ENCODE peak calls at places on chromosomes 12 and 14, in five cellular contexts. J is GM20000, A is RWPE1, Y is foreskin fibroblast, M is mesothelial cell of epicardium. P is an unnamed sample.

GRCh38 chr12:105670664-105671063 is 340.2 kb downstream of the C12orf75 start:
- DNase-seq in J (no peak), A (no peak), M (no peak), Y (no peak), P (no peak)

GRCh38 chr14:80269338-80269935 is 58.1 kb upstream of the DIO2 start:
- DNase-seq in Y (peak), M (no peak), A (no peak), J (no peak), P (no peak)

GRCh38 chr12:57990241-57990883 is 49.0 kb downstream of the ATP23 start:
- DNase-seq in J (no peak), Y (no peak), A (no peak), M (no peak), P (no peak)

GRCh38 chr14:106875503-106875902 is 1349.1 kb downstream of the TMEM121 start:
- DNase-seq in J (peak), M (no peak), Y (no peak), A (no peak), P (no peak)

GRCh38 chr12:12442548-12443071 is 85.7 kb downstream of the BORCS5 start:
- DNase-seq in J (no peak), A (peak), Y (no peak), M (no peak), P (no peak)

GRCh38 chr12:1799068-1799881 is 21.1 kb upstream of the LRTM2 start:
- DNase-seq in Y (no peak), J (no peak), A (no peak), M (no peak), P (no peak)

GRCh38 chr12:113030875-113031525 is 25.5 kb upstream of the DTX1 start:
- DNase-seq in J (peak), A (peak), Y (peak), M (no peak), P (peak)

GRCh38 chr12:42281844-42282243 is 43.8 kb upstream of the YAF2 start:
- DNase-seq in A (no peak), J (no peak), M (no peak), Y (no peak), P (no peak)

GRCh38 chr12:105385141-105385540 is 54.6 kb downstream of the C12orf75 start:
- DNase-seq in Y (no peak), M (no peak), A (no peak), J (no peak), P (no peak)

GRCh38 chr12:30970559-30971202 is 44.1 kb downstream of the TSPAN11 start:
- DNase-seq in A (no peak), Y (no peak), J (no peak), M (no peak), P (no peak)

GRCh38 chr12:546920-547845 is 87.4 kb downstream of the B4GALNT3 start:
- DNase-seq in A (peak), Y (peak), M (peak), J (peak), P (peak)

GRCh38 chr12:101939306-101939705 is 61.9 kb downstream of the DRAM1 start:
- DNase-seq in A (no peak), Y (no peak), M (no peak), J (no peak), P (no peak)

GRCh38 chr14:100688598-100689499 is 37.8 kb upstream of the DLK1 start:
- DNase-seq in Y (peak), A (peak), M (no peak), J (no peak), P (no peak)

GRCh38 chr14:71355324-71356201 is 448.3 kb downstream of the PCNX1 start:
- DNase-seq in J (peak), Y (no peak), A (peak), M (no peak), P (no peak)

GRCh38 chr14:95025218-95025617 is 132.1 kb downstream of the DICER1 start:
- DNase-seq in A (no peak), J (no peak), M (peak), Y (no peak), P (no peak)

GRCh38 chr14:97107070-97107469 is 309.9 kb downstream of the VRK1 start:
- DNase-seq in J (no peak), Y (peak), A (peak), M (no peak), P (no peak)

GRCh38 chr14:56115471-56115870 is 2.7 kb upstream of the PELI2 start:
- DNase-seq in J (no peak), Y (no peak), A (no peak), M (no peak), P (no peak)

GRCh38 chr14:60346706-60347105 is 97.7 kb downstream of the PPM1A start:
- DNase-seq in A (no peak), J (no peak), Y (no peak), M (no peak), P (no peak)

GRCh38 chr14:77181603-77182437 is at the start of gene TMEM63C:
- DNase-seq in A (peak), J (peak), Y (no peak), M (peak), P (peak)

GRCh38 chr14:64388533-64389243 is 535 bp downstream of the MTHFD1 start:
- DNase-seq in Y (peak), J (no peak), M (no peak), A (peak), P (no peak)

GRCh38 chr14:50055461-50056228 is 60.7 kb downstream of the VCPKMT start:
- DNase-seq in J (no peak), A (no peak), M (no peak), Y (no peak), P (no peak)
- TF ChIP-seq CTCF in J (no peak), A (no peak), M (no peak), Y (no peak), P (no peak)

GRCh38 chr14:103099081-103099732 is 4.7 kb downstream of the EXOC3L4 start:
- DNase-seq in A (no peak), M (no peak), J (no peak), Y (no peak), P (no peak)
- TF ChIP-seq CTCF in A (no peak), M (no peak), J (no peak), Y (no peak), P (no peak)

DNA sequence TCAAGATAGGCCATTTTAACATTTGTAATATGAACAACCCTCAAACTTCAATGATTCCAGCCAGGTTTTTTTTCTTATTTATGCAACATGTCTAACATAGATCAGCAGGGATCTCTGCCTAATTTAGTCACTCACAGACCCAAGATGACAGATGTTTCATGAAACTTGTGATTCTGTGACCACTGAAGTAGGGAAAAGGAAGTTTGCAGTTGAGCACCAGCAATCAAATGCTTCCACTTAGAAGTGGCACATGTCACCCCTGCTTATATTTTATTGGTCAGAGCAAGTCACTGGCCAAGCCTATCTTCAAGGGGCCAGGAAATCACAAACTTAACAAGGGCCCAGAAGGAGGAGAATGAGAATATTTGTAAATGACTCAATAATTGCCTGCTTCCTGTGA is 150.6 kb downstream of the BCAT1 start:
- DNase-seq in A (no peak), J (peak), Y (no peak), M (no peak), P (no peak)
- TF ChIP-seq CTCF in A (no peak), J (no peak), Y (no peak), M (no peak), P (no peak)

GRCh38 chr12:15995801-15996200 is 84.7 kb downstream of the DERA start:
- DNase-seq in Y (no peak), J (no peak), M (no peak), A (no peak), P (no peak)

GRCh38 chr12:15997910-15998309 is 86.8 kb downstream of the DERA start:
- DNase-seq in Y (no peak), J (no peak), M (no peak), A (no peak), P (no peak)

GRCh38 chr12:15996948-15997347 is 85.8 kb downstream of the DERA start:
- DNase-seq in J (no peak), A (no peak), M (no peak), Y (no peak), P (no peak)

GRCh38 chr12:15996254-15996653 is 85.1 kb downstream of the DERA start:
- DNase-seq in Y (peak), J (no peak), A (no peak), M (no peak), P (no peak)
- TF ChIP-seq CTCF in Y (no peak), J (no peak), A (no peak), M (no peak), P (no peak)

GRCh38 chr14:92994942-92995341 is 72.0 kb downstream of the CHGA start:
- DNase-seq in J (no peak), Y (no peak), A (no peak), M (no peak), P (no peak)
- TF ChIP-seq CTCF in J (no peak), Y (no peak), A (no peak), M (no peak), P (no peak)

GRCh38 chr14:32313977-32314376 is 15.1 kb upstream of the AKAP6 start:
- DNase-seq in A (no peak), Y (no peak), J (no peak), M (no peak), P (no peak)
- TF ChIP-seq CTCF in A (no peak), Y (no peak), J (no peak), M (no peak), P (no peak)

DNA sequence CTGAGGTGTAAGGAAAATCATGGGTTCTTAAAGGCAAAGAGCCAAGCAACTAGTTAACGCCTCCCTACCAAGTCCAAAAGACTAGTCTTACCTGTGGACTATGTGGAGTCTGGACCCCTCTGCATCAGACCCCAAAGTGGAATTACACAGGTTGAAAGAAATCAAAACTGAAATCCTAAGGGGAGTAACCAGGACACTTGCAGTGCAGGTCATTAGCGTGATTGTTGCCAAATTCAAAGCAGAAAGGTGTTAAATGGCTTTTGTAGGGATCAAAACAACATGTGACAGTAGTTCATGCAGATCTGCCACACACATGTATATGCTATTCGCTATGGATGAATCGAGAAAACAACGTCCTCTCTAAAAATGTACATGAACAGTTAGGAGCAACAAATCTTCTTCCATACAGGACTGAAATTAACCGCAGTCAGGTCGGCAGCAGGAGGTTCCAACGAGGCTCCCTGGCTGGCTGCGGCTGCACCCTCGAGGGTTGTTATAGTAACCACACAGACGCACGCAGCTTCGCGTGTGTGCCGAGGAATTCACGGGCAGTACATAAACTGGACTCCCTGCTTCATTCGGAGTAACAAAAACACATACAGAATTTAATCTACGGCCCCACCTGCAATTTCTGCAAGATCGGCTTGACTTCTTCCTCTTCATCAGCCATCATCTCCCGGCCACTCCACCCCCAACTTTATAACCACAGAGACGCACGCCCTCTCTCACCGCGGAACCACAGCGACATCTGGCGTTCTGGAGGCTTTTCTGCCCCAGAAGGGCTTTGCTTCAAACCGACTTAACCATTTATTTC is at the start of gene TTC5:
- DNase-seq in A (peak), M (peak), Y (peak), J (peak), P (peak)
- TF ChIP-seq CTCF in A (peak), M (no peak), Y (peak), J (peak), P (peak)

P was measured in GM13977.